ENCODE peak calls at places on chromosomes 13 and 19, in eight cellular contexts. P is CD8-positive, alpha-beta memory T cell; Q is heart left ventricle; R is kidney epithelial cell; A is choroid plexus epithelial cell; D is upper lobe of right lung; L is BJ; U is left ventricle myocardium inferior. W is an unnamed sample.

GRCh38 chr19:1492474-1493006 is 1.6 kb downstream of the REEP6 start:
- DNase-seq in P (no peak), Q (no peak), R (no peak), A (no peak), D (no peak), L (no peak), U (no peak), W (no peak)

GRCh38 chr19:45177817-45178261 is at the start of gene TRAPPC6A:
- DNase-seq in P (no peak), Q (no peak), R (no peak), A (peak), D (no peak), L (no peak), U (no peak), W (peak)

GRCh38 chr19:13347351-13347750 is 158.9 kb downstream of the CACNA1A start:
- DNase-seq in P (no peak), Q (no peak), R (no peak), A (no peak), D (no peak), L (no peak), U (no peak), W (no peak)

GRCh38 chr19:6217752-6218403 is 61.9 kb downstream of the MLLT1 start:
- DNase-seq in P (no peak), Q (peak), R (no peak), A (no peak), D (no peak), L (no peak), U (no peak), W (no peak)

GRCh38 chr19:13790354-13790753 is 4.9 kb upstream of the ZSWIM4 start:
- DNase-seq in P (peak), Q (no peak), R (no peak), A (peak), D (no peak), L (no peak), U (no peak), W (no peak)

GRCh38 chr13:45564108-45564507 is 51.4 kb downstream of the ERICH6B start:
- DNase-seq in P (no peak), Q (no peak), R (peak), A (peak), D (no peak), L (no peak), U (no peak), W (peak)

GRCh38 chr19:38742296-38742695 is 2.0 kb downstream of the CAPN12 start:
- DNase-seq in P (no peak), Q (no peak), R (no peak), A (no peak), D (no peak), L (no peak), U (no peak), W (no peak)

GRCh38 chr13:74931698-74932433 is 550.1 kb downstream of the TBC1D4 start:
- DNase-seq in P (no peak), Q (no peak), R (no peak), A (no peak), D (no peak), L (no peak), U (no peak), W (no peak)

GRCh38 chr19:48614436-48615144 is at the start of gene FAM83E:
- DNase-seq in P (no peak), Q (no peak), R (no peak), A (no peak), D (peak), L (no peak), U (no peak), W (no peak)

GRCh38 chr19:57655443-57655842 is 13.3 kb upstream of the ZSCAN4 start:
- DNase-seq in P (no peak), Q (no peak), R (no peak), A (no peak), D (no peak), L (no peak), U (no peak), W (no peak)

GRCh38 chr19:13404236-13404635 is 102.0 kb downstream of the CACNA1A start:
- DNase-seq in P (no peak), Q (no peak), R (no peak), A (no peak), D (no peak), L (no peak), U (no peak), W (no peak)

GRCh38 chr13:94454906-94455305 is 24.6 kb downstream of the DCT start:
- DNase-seq in P (no peak), Q (no peak), R (no peak), A (no peak), D (no peak), L (no peak), U (no peak), W (no peak)

GRCh38 chr19:34957830-34958751 is 5.9 kb downstream of the ZNF792 start:
- DNase-seq in P (no peak), Q (no peak), R (no peak), A (no peak), D (no peak), L (no peak), U (no peak), W (no peak)

GRCh38 chr13:21014666-21015170 is 46.7 kb downstream of the LATS2 start:
- DNase-seq in P (no peak), Q (no peak), R (peak), A (peak), D (peak), L (peak), U (peak), W (peak)

GRCh38 chr19:29539131-29539530 is 13.3 kb downstream of the VSTM2B start:
- DNase-seq in P (no peak), Q (peak), R (no peak), A (no peak), D (peak), L (no peak), U (no peak), W (no peak)

GRCh38 chr13:94765814-94766213 is 53.5 kb upstream of the SOX21 start:
- DNase-seq in P (no peak), Q (no peak), R (no peak), A (no peak), D (no peak), L (no peak), U (no peak), W (no peak)

GRCh38 chr13:29702912-29703351 is 107.4 kb upstream of the SLC7A1 start:
- DNase-seq in P (no peak), Q (peak), R (no peak), A (peak), D (no peak), L (peak), U (peak), W (peak)

GRCh38 chr19:5977222-5977784 is 637 bp downstream of the RANBP3 start:
- DNase-seq in P (no peak), Q (no peak), R (no peak), A (no peak), D (no peak), L (no peak), U (no peak), W (no peak)

GRCh38 chr13:110444226-110444653 is 117.3 kb downstream of the RAB20 start:
- DNase-seq in P (no peak), Q (no peak), R (no peak), A (peak), D (no peak), L (no peak), U (peak), W (peak)

GRCh38 chr13:25171517-25172302 is at the start of gene AMER2:
- DNase-seq in P (no peak), Q (no peak), R (no peak), A (peak), D (no peak), L (no peak), U (peak), W (peak)

GRCh38 chr19:10325732-10326131 is 7.6 kb downstream of the RAVER1 start:
- DNase-seq in P (no peak), Q (no peak), R (no peak), A (no peak), D (no peak), L (no peak), U (no peak), W (no peak)

GRCh38 chr19:51986309-51987291 is at the start of gene ZNF350:
- DNase-seq in P (peak), Q (peak), R (peak), A (peak), D (peak), L (peak), U (peak), W (peak)

GRCh38 chr19:49771674-49772139 is 4.9 kb downstream of the AP2A1 start:
- DNase-seq in P (no peak), Q (no peak), R (no peak), A (no peak), D (no peak), L (no peak), U (no peak), W (no peak)

GRCh38 chr19:46755077-46755852 is 9.0 kb upstream of the STRN4 start:
- DNase-seq in P (no peak), Q (no peak), R (no peak), A (peak), D (no peak), L (no peak), U (no peak), W (peak)

GRCh38 chr13:98970293-98970692 is 7.6 kb downstream of the DOCK9 start:
- DNase-seq in P (no peak), Q (no peak), R (no peak), A (no peak), D (no peak), L (no peak), U (peak), W (no peak)

GRCh38 chr13:77836423-77836822 is 82.2 kb downstream of the EDNRB start:
- DNase-seq in P (no peak), Q (no peak), R (no peak), A (no peak), D (no peak), L (no peak), U (no peak), W (no peak)

DNA sequence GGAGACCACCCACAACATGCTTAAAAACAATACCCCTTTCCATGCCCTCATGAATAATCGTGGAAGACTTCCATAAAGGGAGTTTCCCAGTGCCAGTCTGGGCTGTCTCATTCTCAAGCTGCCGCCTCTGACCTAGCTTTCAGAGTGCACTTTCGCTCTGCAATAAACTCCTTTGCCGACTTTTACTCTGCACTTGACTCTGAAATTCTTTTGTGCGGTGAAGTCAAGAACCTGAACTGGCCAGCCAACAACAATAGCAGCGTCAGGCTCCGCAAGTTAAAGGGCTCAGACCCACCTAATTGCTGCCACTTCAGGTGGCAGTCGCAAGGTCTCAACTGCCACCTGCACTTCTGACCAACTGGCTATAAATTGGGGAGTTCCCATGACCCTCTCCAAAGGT is 10.3 kb upstream of the LEUTX start:
- DNase-seq in P (no peak), Q (no peak), R (no peak), A (no peak), D (no peak), L (no peak), U (no peak), W (no peak)
- H3K4me3 ChIP-seq in P (no peak), Q (no peak), R (no peak), A (no peak), D (no peak), L (no peak), U (no peak), W (no peak)

DNA sequence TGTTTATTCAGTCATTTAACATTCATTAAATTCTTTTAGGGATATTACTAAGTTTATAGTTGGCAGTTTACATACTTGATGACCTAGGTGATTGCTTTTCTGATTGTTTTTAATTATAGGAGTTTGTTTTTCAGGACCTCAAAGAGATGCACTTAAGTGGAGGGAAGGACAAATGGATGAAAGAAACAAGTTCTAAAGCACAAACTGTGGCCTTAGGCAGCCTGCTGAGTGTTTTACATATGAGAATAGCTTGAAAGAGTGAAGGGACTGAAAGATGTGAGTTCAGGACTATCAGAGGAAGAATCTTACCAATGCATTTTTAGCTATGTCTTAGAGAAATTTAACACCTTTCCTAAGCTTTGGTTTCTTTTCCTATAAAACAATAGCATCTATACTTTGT is 402.6 kb downstream of the KLF12 start:
- DNase-seq in P (no peak), Q (no peak), R (no peak), A (no peak), D (no peak), L (no peak), U (no peak), W (no peak)
- H3K4me3 ChIP-seq in P (no peak), Q (no peak), R (no peak), A (no peak), D (no peak), L (no peak), U (no peak), W (no peak)

GRCh38 chr19:42394751-42395150 is 4.7 kb upstream of the CNFN start:
- DNase-seq in P (no peak), Q (no peak), R (no peak), A (no peak), D (no peak), L (no peak), U (no peak), W (no peak)

GRCh38 chr19:42397315-42398166 is 7.4 kb upstream of the CNFN start:
- DNase-seq in P (no peak), Q (no peak), R (no peak), A (no peak), D (no peak), L (no peak), U (no peak), W (no peak)

GRCh38 chr19:42392165-42392564 is 2.1 kb upstream of the CNFN start:
- DNase-seq in P (no peak), Q (no peak), R (no peak), A (no peak), D (no peak), L (no peak), U (no peak), W (no peak)

GRCh38 chr19:42396542-42397314 is 6.6 kb upstream of the CNFN start:
- DNase-seq in P (peak), Q (peak), R (peak), A (peak), D (peak), L (peak), U (peak), W (peak)

GRCh38 chr19:42396248-42396541 is 6.1 kb upstream of the CNFN start:
- DNase-seq in P (no peak), Q (no peak), R (no peak), A (no peak), D (no peak), L (no peak), U (no peak), W (no peak)
- H3K4me3 ChIP-seq in P (no peak), Q (peak), R (peak), A (peak), D (peak), L (peak), U (peak), W (peak)

GRCh38 chr19:55678121-55678671 is 3.2 kb downstream of the EPN1 start:
- DNase-seq in P (no peak), Q (no peak), R (no peak), A (no peak), D (no peak), L (no peak), U (peak), W (no peak)

GRCh38 chr19:55677572-55678028 is 2.6 kb downstream of the EPN1 start:
- DNase-seq in P (no peak), Q (no peak), R (no peak), A (peak), D (no peak), L (no peak), U (no peak), W (no peak)

GRCh38 chr19:55681131-55682087 is 6.4 kb downstream of the EPN1 start:
- DNase-seq in P (no peak), Q (no peak), R (peak), A (peak), D (no peak), L (no peak), U (no peak), W (peak)

GRCh38 chr19:55680339-55681130 is 5.5 kb downstream of the EPN1 start:
- DNase-seq in P (no peak), Q (no peak), R (no peak), A (no peak), D (no peak), L (no peak), U (no peak), W (no peak)

DNA sequence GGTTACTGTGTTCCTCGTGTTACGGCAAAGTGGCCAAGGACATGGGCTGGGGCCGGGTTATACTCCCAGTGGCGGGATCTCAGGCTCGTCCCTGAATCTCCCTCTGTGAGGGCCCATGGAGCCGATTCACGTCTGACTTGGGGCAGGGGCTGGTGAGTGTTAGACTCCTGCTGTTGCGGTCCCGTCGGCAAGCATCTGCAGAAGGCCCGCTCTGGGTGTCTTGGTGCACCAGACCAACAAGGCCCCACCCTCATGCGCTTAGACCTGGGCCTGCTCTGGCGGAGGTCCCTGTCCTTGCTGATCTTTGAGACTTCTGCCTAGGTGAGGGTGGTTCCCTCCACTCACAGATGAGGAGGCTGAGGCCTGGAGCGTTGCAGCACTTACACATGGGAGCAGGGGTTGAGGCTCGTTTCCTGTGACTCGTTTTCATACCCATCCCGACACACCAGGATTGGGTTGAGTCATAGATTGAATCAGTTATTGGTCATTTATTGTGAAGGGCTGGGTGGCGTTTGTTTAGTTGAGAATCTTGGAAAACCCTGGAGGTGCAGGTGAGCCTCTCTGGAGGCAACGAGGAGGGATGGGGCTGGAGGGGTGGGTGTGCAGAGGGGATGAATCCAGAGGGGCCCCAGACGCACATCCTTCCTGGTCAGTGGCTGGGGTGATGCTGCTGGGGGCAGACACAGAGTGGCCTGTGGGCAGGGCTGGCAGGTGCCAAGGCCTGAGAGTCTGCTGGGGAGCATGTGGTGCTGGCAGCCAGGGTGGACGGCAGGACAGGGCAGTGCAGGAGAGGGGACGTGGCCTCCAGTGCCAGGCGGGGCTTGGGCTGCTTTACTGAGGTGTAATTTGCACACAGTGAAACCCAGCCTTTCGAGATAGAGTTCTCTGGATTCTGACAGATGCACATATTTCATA is 4.6 kb downstream of the EPN1 start:
- DNase-seq in P (no peak), Q (no peak), R (no peak), A (no peak), D (no peak), L (no peak), U (no peak), W (no peak)
- H3K4me3 ChIP-seq in P (no peak), Q (no peak), R (no peak), A (no peak), D (no peak), L (no peak), U (no peak), W (no peak)

GRCh38 chr13:112984501-112984900 is 15.5 kb downstream of the MCF2L start:
- DNase-seq in P (no peak), Q (no peak), R (no peak), A (no peak), D (no peak), L (no peak), U (no peak), W (no peak)

GRCh38 chr13:112986946-112987345 is 17.9 kb downstream of the MCF2L start:
- DNase-seq in P (no peak), Q (no peak), R (no peak), A (no peak), D (no peak), L (no peak), U (no peak), W (no peak)

GRCh38 chr13:112986470-112986869 is 17.5 kb downstream of the MCF2L start:
- DNase-seq in P (no peak), Q (no peak), R (no peak), A (no peak), D (no peak), L (no peak), U (no peak), W (no peak)

GRCh38 chr13:112984954-112985802 is 16.2 kb downstream of the MCF2L start:
- DNase-seq in P (no peak), Q (no peak), R (no peak), A (no peak), D (no peak), L (no peak), U (no peak), W (no peak)

DNA sequence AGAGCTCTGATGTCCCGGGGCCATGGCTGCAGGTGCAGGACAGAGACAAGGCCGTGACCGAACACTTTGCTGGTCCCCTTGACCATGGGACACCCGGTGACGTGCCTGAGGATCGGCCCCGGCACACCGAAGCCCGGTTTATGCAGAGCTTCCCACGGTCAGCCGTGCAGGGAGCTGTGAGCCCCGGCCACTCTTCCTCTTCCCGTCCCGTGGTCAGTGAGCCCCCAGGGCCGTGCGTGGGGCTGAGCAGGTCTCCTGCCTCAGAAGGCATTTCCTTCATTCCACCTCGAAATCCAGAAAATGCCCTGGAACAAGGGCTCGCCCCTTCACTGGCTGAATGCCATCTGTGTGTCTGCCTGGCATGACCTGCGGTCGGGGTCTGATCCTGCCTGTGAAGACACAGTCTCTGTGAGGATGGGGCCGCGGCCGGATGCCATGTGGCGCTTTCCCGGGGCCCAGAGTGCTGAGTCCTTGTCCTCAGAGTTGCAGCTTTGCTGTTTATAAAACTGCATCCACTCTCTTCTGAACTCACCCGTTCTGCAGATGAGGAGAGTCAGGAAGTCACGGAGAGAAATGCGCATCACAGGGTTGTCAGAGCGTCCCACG is 16.9 kb downstream of the MCF2L start:
- DNase-seq in P (no peak), Q (no peak), R (no peak), A (no peak), D (no peak), L (no peak), U (no peak), W (no peak)
- H3K4me3 ChIP-seq in P (no peak), Q (no peak), R (no peak), A (no peak), D (no peak), L (no peak), U (peak), W (no peak)

GRCh38 chr19:4369109-4369887 is 25.9 kb downstream of the MPND start:
- DNase-seq in P (peak), Q (peak), R (peak), A (no peak), D (peak), L (no peak), U (peak), W (peak)
- H3K4me3 ChIP-seq in P (peak), Q (peak), R (no peak), A (no peak), D (peak), L (no peak), U (peak), W (no peak)